ENCODE peak calls at places on chromosomes 3 and 15, in six cellular contexts. One of them, this sample, is unnamed.

GRCh38 chr15:37088436-37088835 is 11.9 kb downstream of the MEIS2 start:
- DNase-seq in NCI-H774: no peak
- DNase-seq in iPS DF 6.9: no peak
- DNase-seq in activated T-cell treated with anti-CD3 and anti-CD28 coated beads for 24 hours: no peak
- DNase-seq in NCI-H226: no peak
- DNase-seq in HEK293T: no peak
- DNase-seq in this sample: no peak

GRCh38 chr3:66588340-66588847 is 87.6 kb upstream of the LRIG1 start:
- DNase-seq in activated T-cell treated with anti-CD3 and anti-CD28 coated beads for 24 hours: no peak
- DNase-seq in NCI-H226: peak; percentile 26
- DNase-seq in iPS DF 6.9: no peak
- DNase-seq in HEK293T: no peak
- DNase-seq in NCI-H774: no peak
- DNase-seq in this sample: no peak

GRCh38 chr3:80688814-80689213 is 921.0 kb upstream of the ROBO1 start:
- DNase-seq in iPS DF 6.9: no peak
- DNase-seq in NCI-H774: no peak
- DNase-seq in NCI-H226: no peak
- DNase-seq in HEK293T: no peak
- DNase-seq in activated T-cell treated with anti-CD3 and anti-CD28 coated beads for 24 hours: no peak
- DNase-seq in this sample: no peak

GRCh38 chr3:132399054-132399929 is 18.0 kb upstream of the DNAJC13 start:
- DNase-seq in HEK293T: peak; percentile 66
- DNase-seq in iPS DF 6.9: peak; percentile 58
- DNase-seq in activated T-cell treated with anti-CD3 and anti-CD28 coated beads for 24 hours: no peak
- DNase-seq in NCI-H226: peak; percentile 2
- DNase-seq in NCI-H774: peak; percentile 15
- DNase-seq in this sample: no peak

GRCh38 chr3:634511-634910 is 437.9 kb downstream of the CHL1 start:
- DNase-seq in iPS DF 6.9: no peak
- DNase-seq in HEK293T: no peak
- DNase-seq in NCI-H774: no peak
- DNase-seq in NCI-H226: no peak
- DNase-seq in activated T-cell treated with anti-CD3 and anti-CD28 coated beads for 24 hours: no peak
- DNase-seq in this sample: no peak

GRCh38 chr3:70064194-70064787 is 64.8 kb downstream of the SAMMSON start:
- DNase-seq in activated T-cell treated with anti-CD3 and anti-CD28 coated beads for 24 hours: peak; percentile 7
- DNase-seq in NCI-H226: no peak
- DNase-seq in HEK293T: peak; percentile 35
- DNase-seq in NCI-H774: no peak
- DNase-seq in iPS DF 6.9: peak; percentile 13
- DNase-seq in this sample: peak; percentile 2

GRCh38 chr3:48143567-48143966 is 44.6 kb downstream of the CDC25A start:
- DNase-seq in activated T-cell treated with anti-CD3 and anti-CD28 coated beads for 24 hours: no peak
- DNase-seq in iPS DF 6.9: no peak
- DNase-seq in HEK293T: no peak
- DNase-seq in NCI-H774: no peak
- DNase-seq in NCI-H226: no peak
- DNase-seq in this sample: no peak

GRCh38 chr3:14422016-14422963 is 19.9 kb downstream of the SLC6A6 start:
- DNase-seq in NCI-H774: no peak
- DNase-seq in iPS DF 6.9: peak; percentile 45
- DNase-seq in HEK293T: no peak
- DNase-seq in activated T-cell treated with anti-CD3 and anti-CD28 coated beads for 24 hours: no peak
- DNase-seq in NCI-H226: no peak
- DNase-seq in this sample: no peak

GRCh38 chr3:4979401-4980228 is at the start of gene BHLHE40:
- DNase-seq in NCI-H226: no peak
- DNase-seq in NCI-H774: no peak
- DNase-seq in HEK293T: no peak
- DNase-seq in iPS DF 6.9: no peak
- DNase-seq in activated T-cell treated with anti-CD3 and anti-CD28 coated beads for 24 hours: no peak
- DNase-seq in this sample: no peak

GRCh38 chr3:10839167-10839566 is 23.1 kb downstream of the SLC6A11 start:
- DNase-seq in HEK293T: no peak
- DNase-seq in activated T-cell treated with anti-CD3 and anti-CD28 coated beads for 24 hours: no peak
- DNase-seq in NCI-H774: no peak
- DNase-seq in iPS DF 6.9: no peak
- DNase-seq in NCI-H226: no peak
- DNase-seq in this sample: no peak

GRCh38 chr3:42743204-42743995 is 29.7 kb downstream of the CCDC13 start:
- DNase-seq in activated T-cell treated with anti-CD3 and anti-CD28 coated beads for 24 hours: no peak
- DNase-seq in NCI-H774: no peak
- DNase-seq in iPS DF 6.9: no peak
- DNase-seq in HEK293T: no peak
- DNase-seq in NCI-H226: no peak
- DNase-seq in this sample: no peak

This sample was measured in amygdala.